ENCODE peak calls at places on chromosomes 5 and 9, in eight cellular contexts. One of them, this sample, is unnamed. For H3K9me3 and H3K4me1, the result is how much of the 10 kb centered on the place peaks cover.

GRCh38 chr5:102547161-102547560 is 48.4 kb upstream of the SLCO6A1 start:
- DNase-seq in sigmoid colon: no peak
- DNase-seq in naive thymus-derived CD4-positive, alpha-beta T cell: no peak
- DNase-seq in breast epithelium: no peak
- DNase-seq in Peyer's patch: no peak
- DNase-seq in heart right ventricle: no peak
- DNase-seq in left ventricle myocardium inferior: no peak
- DNase-seq in CD4-positive, alpha-beta memory T cell: no peak
- DNase-seq in this sample: no peak

GRCh38 chr5:88967633-88968585 is 84.9 kb upstream of the MEF2C start:
- DNase-seq in sigmoid colon: no peak
- DNase-seq in naive thymus-derived CD4-positive, alpha-beta T cell: no peak
- DNase-seq in breast epithelium: no peak
- DNase-seq in Peyer's patch: no peak
- DNase-seq in heart right ventricle: no peak
- DNase-seq in left ventricle myocardium inferior: no peak
- DNase-seq in CD4-positive, alpha-beta memory T cell: no peak
- DNase-seq in this sample: no peak

GRCh38 chr5:65102501-65102825 is 333.7 kb downstream of the CWC27 start:
- DNase-seq in sigmoid colon: no peak
- DNase-seq in naive thymus-derived CD4-positive, alpha-beta T cell: no peak
- DNase-seq in breast epithelium: no peak
- DNase-seq in Peyer's patch: no peak
- DNase-seq in heart right ventricle: no peak
- DNase-seq in left ventricle myocardium inferior: no peak
- DNase-seq in CD4-positive, alpha-beta memory T cell: no peak
- DNase-seq in this sample: no peak

GRCh38 chr5:143177263-143177994 is 226.1 kb downstream of the NR3C1 start:
- DNase-seq in sigmoid colon: no peak
- DNase-seq in naive thymus-derived CD4-positive, alpha-beta T cell: no peak
- DNase-seq in breast epithelium: no peak
- DNase-seq in Peyer's patch: no peak
- DNase-seq in heart right ventricle: no peak
- DNase-seq in left ventricle myocardium inferior: no peak
- DNase-seq in CD4-positive, alpha-beta memory T cell: no peak
- DNase-seq in this sample: no peak

GRCh38 chr9:19162956-19163355 is 35.7 kb upstream of the PLIN2 start:
- DNase-seq in sigmoid colon: peak
- DNase-seq in naive thymus-derived CD4-positive, alpha-beta T cell: no peak
- DNase-seq in breast epithelium: no peak
- DNase-seq in Peyer's patch: no peak
- DNase-seq in heart right ventricle: no peak
- DNase-seq in left ventricle myocardium inferior: peak
- DNase-seq in CD4-positive, alpha-beta memory T cell: no peak
- DNase-seq in this sample: no peak

GRCh38 chr5:134247411-134247810 is 21.5 kb upstream of the PPP2CA start:
- DNase-seq in sigmoid colon: no peak
- DNase-seq in naive thymus-derived CD4-positive, alpha-beta T cell: no peak
- DNase-seq in breast epithelium: no peak
- DNase-seq in Peyer's patch: no peak
- DNase-seq in heart right ventricle: no peak
- DNase-seq in left ventricle myocardium inferior: no peak
- DNase-seq in CD4-positive, alpha-beta memory T cell: no peak
- DNase-seq in this sample: no peak

GRCh38 chr5:178356459-178356872 is 123.9 kb upstream of the PHYKPL start:
- DNase-seq in sigmoid colon: no peak
- DNase-seq in naive thymus-derived CD4-positive, alpha-beta T cell: no peak
- DNase-seq in breast epithelium: no peak
- DNase-seq in Peyer's patch: no peak
- DNase-seq in heart right ventricle: peak
- DNase-seq in left ventricle myocardium inferior: peak
- DNase-seq in CD4-positive, alpha-beta memory T cell: no peak
- DNase-seq in this sample: no peak

GRCh38 chr9:134928796-134929559 is 11.3 kb upstream of the FCN1 start:
- DNase-seq in sigmoid colon: peak
- DNase-seq in naive thymus-derived CD4-positive, alpha-beta T cell: no peak
- DNase-seq in breast epithelium: no peak
- DNase-seq in Peyer's patch: no peak
- DNase-seq in heart right ventricle: no peak
- DNase-seq in left ventricle myocardium inferior: peak
- DNase-seq in CD4-positive, alpha-beta memory T cell: no peak
- DNase-seq in this sample: no peak

GRCh38 chr9:123401879-123402513 is 46.0 kb downstream of the CRB2 start:
- DNase-seq in sigmoid colon: no peak
- DNase-seq in naive thymus-derived CD4-positive, alpha-beta T cell: no peak
- DNase-seq in breast epithelium: no peak
- DNase-seq in Peyer's patch: no peak
- DNase-seq in heart right ventricle: no peak
- DNase-seq in left ventricle myocardium inferior: no peak
- DNase-seq in CD4-positive, alpha-beta memory T cell: no peak
- DNase-seq in this sample: no peak

GRCh38 chr9:93246526-93246925 is 62.6 kb downstream of the WNK2 start:
- DNase-seq in sigmoid colon: no peak
- DNase-seq in naive thymus-derived CD4-positive, alpha-beta T cell: no peak
- DNase-seq in breast epithelium: no peak
- DNase-seq in Peyer's patch: no peak
- DNase-seq in heart right ventricle: no peak
- DNase-seq in left ventricle myocardium inferior: no peak
- DNase-seq in CD4-positive, alpha-beta memory T cell: no peak
- DNase-seq in this sample: no peak

GRCh38 chr5:81779125-81779934 is 28.4 kb upstream of the SSBP2 start:
- DNase-seq in sigmoid colon: peak
- DNase-seq in naive thymus-derived CD4-positive, alpha-beta T cell: peak
- DNase-seq in breast epithelium: peak
- DNase-seq in Peyer's patch: peak
- DNase-seq in heart right ventricle: peak
- DNase-seq in left ventricle myocardium inferior: peak
- DNase-seq in CD4-positive, alpha-beta memory T cell: peak
- DNase-seq in this sample: peak

GRCh38 chr5:67989457-67989856 is 226.1 kb upstream of the PIK3R1 start:
- DNase-seq in sigmoid colon: no peak
- DNase-seq in naive thymus-derived CD4-positive, alpha-beta T cell: no peak
- DNase-seq in breast epithelium: no peak
- DNase-seq in Peyer's patch: no peak
- DNase-seq in heart right ventricle: no peak
- DNase-seq in left ventricle myocardium inferior: no peak
- DNase-seq in CD4-positive, alpha-beta memory T cell: no peak
- DNase-seq in this sample: no peak

GRCh38 chr5:112960316-112960715 is 16.3 kb upstream of the DCP2 start:
- DNase-seq in sigmoid colon: no peak
- DNase-seq in naive thymus-derived CD4-positive, alpha-beta T cell: no peak
- DNase-seq in breast epithelium: no peak
- DNase-seq in Peyer's patch: no peak
- DNase-seq in heart right ventricle: no peak
- DNase-seq in left ventricle myocardium inferior: no peak
- DNase-seq in CD4-positive, alpha-beta memory T cell: no peak
- DNase-seq in this sample: no peak

GRCh38 chr9:106059886-106060285 is 365.5 kb downstream of the TMEM38B start:
- DNase-seq in sigmoid colon: no peak
- DNase-seq in naive thymus-derived CD4-positive, alpha-beta T cell: no peak
- DNase-seq in breast epithelium: no peak
- DNase-seq in Peyer's patch: no peak
- DNase-seq in heart right ventricle: no peak
- DNase-seq in left ventricle myocardium inferior: no peak
- DNase-seq in CD4-positive, alpha-beta memory T cell: no peak
- DNase-seq in this sample: no peak

GRCh38 chr9:132187006-132187760 is 25.3 kb downstream of the NTNG2 start:
- DNase-seq in sigmoid colon: no peak
- DNase-seq in naive thymus-derived CD4-positive, alpha-beta T cell: no peak
- DNase-seq in breast epithelium: no peak
- DNase-seq in Peyer's patch: no peak
- DNase-seq in heart right ventricle: no peak
- DNase-seq in left ventricle myocardium inferior: no peak
- DNase-seq in CD4-positive, alpha-beta memory T cell: no peak
- DNase-seq in this sample: no peak

GRCh38 chr5:180238631-180239030 is 29.6 kb upstream of the RASGEF1C start:
- DNase-seq in sigmoid colon: no peak
- DNase-seq in naive thymus-derived CD4-positive, alpha-beta T cell: no peak
- DNase-seq in breast epithelium: no peak
- DNase-seq in Peyer's patch: no peak
- DNase-seq in heart right ventricle: no peak
- DNase-seq in left ventricle myocardium inferior: no peak
- DNase-seq in CD4-positive, alpha-beta memory T cell: no peak
- DNase-seq in this sample: no peak
- H3K9me3 ChIP-seq in sigmoid colon: under half
- H3K9me3 ChIP-seq in naive thymus-derived CD4-positive, alpha-beta T cell: under half
- H3K9me3 ChIP-seq in breast epithelium: under half
- H3K9me3 ChIP-seq in Peyer's patch: under half
- H3K9me3 ChIP-seq in heart right ventricle: under half
- H3K9me3 ChIP-seq in left ventricle myocardium inferior: half or more
- H3K9me3 ChIP-seq in CD4-positive, alpha-beta memory T cell: under half
- H3K9me3 ChIP-seq in this sample: under half

GRCh38 chr9:137398561-137399468 is 24.1 kb downstream of the EXD3 start:
- DNase-seq in sigmoid colon: no peak
- DNase-seq in naive thymus-derived CD4-positive, alpha-beta T cell: no peak
- DNase-seq in breast epithelium: no peak
- DNase-seq in Peyer's patch: no peak
- DNase-seq in heart right ventricle: no peak
- DNase-seq in left ventricle myocardium inferior: no peak
- DNase-seq in CD4-positive, alpha-beta memory T cell: no peak
- DNase-seq in this sample: no peak
- H3K4me1 ChIP-seq in sigmoid colon: under half
- H3K4me1 ChIP-seq in naive thymus-derived CD4-positive, alpha-beta T cell: under half
- H3K4me1 ChIP-seq in breast epithelium: under half
- H3K4me1 ChIP-seq in Peyer's patch: under half
- H3K4me1 ChIP-seq in heart right ventricle: under half
- H3K4me1 ChIP-seq in left ventricle myocardium inferior: under half
- H3K4me1 ChIP-seq in CD4-positive, alpha-beta memory T cell: under half
- H3K4me1 ChIP-seq in this sample: under half

DNA sequence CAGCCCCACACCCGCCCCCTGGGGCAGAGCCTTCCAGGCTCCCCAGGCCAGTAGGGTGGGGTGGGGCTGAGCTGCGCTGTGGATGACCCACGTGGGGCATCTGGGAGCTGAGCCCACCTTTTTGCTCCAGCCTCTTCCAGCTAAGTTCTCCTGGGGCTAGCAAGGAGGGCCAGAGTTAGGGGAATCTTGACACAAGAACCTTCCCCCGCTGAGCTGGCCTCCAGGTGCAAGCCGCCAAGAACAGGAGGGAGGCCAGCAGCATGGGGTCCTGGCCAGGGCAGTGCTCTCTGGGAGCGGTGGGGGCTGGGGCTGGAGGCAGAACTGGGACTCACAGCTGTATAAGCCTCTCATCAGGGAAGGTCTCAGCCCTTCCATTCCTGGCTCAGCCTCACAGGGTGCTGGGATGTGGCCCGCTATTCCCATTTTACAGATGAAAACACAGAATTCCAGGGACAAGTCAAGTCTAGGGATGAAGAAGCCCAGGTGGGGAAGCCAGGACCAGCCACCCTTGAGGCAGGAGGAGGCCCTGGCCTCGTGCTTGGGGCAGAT is 21.5 kb downstream of the SARDH start:
- DNase-seq in sigmoid colon: peak
- DNase-seq in naive thymus-derived CD4-positive, alpha-beta T cell: no peak
- DNase-seq in breast epithelium: no peak
- DNase-seq in Peyer's patch: no peak
- DNase-seq in heart right ventricle: peak
- DNase-seq in left ventricle myocardium inferior: peak
- DNase-seq in CD4-positive, alpha-beta memory T cell: no peak
- DNase-seq in this sample: no peak
- H3K27ac ChIP-seq in sigmoid colon: no peak
- H3K27ac ChIP-seq in naive thymus-derived CD4-positive, alpha-beta T cell: no peak
- H3K27ac ChIP-seq in breast epithelium: no peak
- H3K27ac ChIP-seq in Peyer's patch: no peak
- H3K27ac ChIP-seq in heart right ventricle: no peak
- H3K27ac ChIP-seq in left ventricle myocardium inferior: peak
- H3K27ac ChIP-seq in CD4-positive, alpha-beta memory T cell: no peak
- H3K27ac ChIP-seq in this sample: no peak

GRCh38 chr9:90770927-90771326 is 30.7 kb upstream of the SYK start:
- DNase-seq in sigmoid colon: no peak
- DNase-seq in naive thymus-derived CD4-positive, alpha-beta T cell: no peak
- DNase-seq in breast epithelium: no peak
- DNase-seq in Peyer's patch: peak
- DNase-seq in heart right ventricle: no peak
- DNase-seq in left ventricle myocardium inferior: no peak
- DNase-seq in CD4-positive, alpha-beta memory T cell: no peak
- DNase-seq in this sample: no peak

GRCh38 chr9:90766736-90767135 is 34.9 kb upstream of the SYK start:
- DNase-seq in sigmoid colon: no peak
- DNase-seq in naive thymus-derived CD4-positive, alpha-beta T cell: no peak
- DNase-seq in breast epithelium: no peak
- DNase-seq in Peyer's patch: no peak
- DNase-seq in heart right ventricle: no peak
- DNase-seq in left ventricle myocardium inferior: no peak
- DNase-seq in CD4-positive, alpha-beta memory T cell: no peak
- DNase-seq in this sample: no peak

GRCh38 chr9:90772381-90772780 is 29.2 kb upstream of the SYK start:
- DNase-seq in sigmoid colon: no peak
- DNase-seq in naive thymus-derived CD4-positive, alpha-beta T cell: no peak
- DNase-seq in breast epithelium: no peak
- DNase-seq in Peyer's patch: no peak
- DNase-seq in heart right ventricle: no peak
- DNase-seq in left ventricle myocardium inferior: no peak
- DNase-seq in CD4-positive, alpha-beta memory T cell: no peak
- DNase-seq in this sample: no peak

GRCh38 chr9:90770339-90770738 is 31.3 kb upstream of the SYK start:
- DNase-seq in sigmoid colon: no peak
- DNase-seq in naive thymus-derived CD4-positive, alpha-beta T cell: no peak
- DNase-seq in breast epithelium: no peak
- DNase-seq in Peyer's patch: peak
- DNase-seq in heart right ventricle: no peak
- DNase-seq in left ventricle myocardium inferior: no peak
- DNase-seq in CD4-positive, alpha-beta memory T cell: no peak
- DNase-seq in this sample: no peak

DNA sequence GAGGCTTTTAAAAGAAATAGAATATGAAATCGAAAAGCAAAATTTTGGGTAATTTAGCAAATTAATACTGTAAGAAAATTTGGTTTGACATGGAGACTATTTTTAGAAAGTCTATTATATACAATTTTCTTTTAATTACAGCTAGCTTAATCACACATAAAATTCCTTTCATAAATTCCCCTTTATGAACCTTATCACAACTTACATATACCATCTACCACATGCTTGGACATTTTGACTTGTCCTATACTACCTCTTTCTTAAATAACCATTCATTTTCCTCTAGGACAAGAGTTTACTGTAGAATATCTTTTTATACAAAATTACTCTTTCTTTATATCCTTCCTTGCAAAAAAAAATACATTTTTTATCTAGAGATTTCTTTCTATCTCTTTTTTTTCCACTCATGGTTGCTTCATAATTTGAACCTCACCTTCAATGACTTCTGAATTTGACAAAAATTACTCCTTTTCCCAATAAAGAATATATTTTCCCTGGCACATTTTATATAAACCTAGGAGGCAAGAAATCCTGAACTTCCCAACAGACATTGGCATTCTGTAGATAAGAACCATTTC is 34.0 kb upstream of the SYK start:
- DNase-seq in sigmoid colon: no peak
- DNase-seq in naive thymus-derived CD4-positive, alpha-beta T cell: no peak
- DNase-seq in breast epithelium: no peak
- DNase-seq in Peyer's patch: no peak
- DNase-seq in heart right ventricle: no peak
- DNase-seq in left ventricle myocardium inferior: no peak
- DNase-seq in CD4-positive, alpha-beta memory T cell: no peak
- DNase-seq in this sample: no peak
- H3K9me3 ChIP-seq in sigmoid colon: under half
- H3K9me3 ChIP-seq in naive thymus-derived CD4-positive, alpha-beta T cell: under half
- H3K9me3 ChIP-seq in breast epithelium: under half
- H3K9me3 ChIP-seq in Peyer's patch: under half
- H3K9me3 ChIP-seq in heart right ventricle: under half
- H3K9me3 ChIP-seq in left ventricle myocardium inferior: under half
- H3K9me3 ChIP-seq in CD4-positive, alpha-beta memory T cell: under half
- H3K9me3 ChIP-seq in this sample: under half

GRCh38 chr5:98489021-98489420 is 284.4 kb upstream of the RGMB start:
- DNase-seq in sigmoid colon: no peak
- DNase-seq in naive thymus-derived CD4-positive, alpha-beta T cell: no peak
- DNase-seq in breast epithelium: no peak
- DNase-seq in Peyer's patch: no peak
- DNase-seq in heart right ventricle: no peak
- DNase-seq in left ventricle myocardium inferior: no peak
- DNase-seq in CD4-positive, alpha-beta memory T cell: no peak
- DNase-seq in this sample: no peak
- H3K4me1 ChIP-seq in sigmoid colon: under half
- H3K4me1 ChIP-seq in naive thymus-derived CD4-positive, alpha-beta T cell: under half
- H3K4me1 ChIP-seq in breast epithelium: under half
- H3K4me1 ChIP-seq in Peyer's patch: under half
- H3K4me1 ChIP-seq in heart right ventricle: under half
- H3K4me1 ChIP-seq in left ventricle myocardium inferior: under half
- H3K4me1 ChIP-seq in CD4-positive, alpha-beta memory T cell: under half
- H3K4me1 ChIP-seq in this sample: under half

This sample was measured in CD8-positive, alpha-beta memory T cell.